ENCODE peak calls at places on chromosomes 16 and 17, in four cellular contexts. F, T, X and G are unnamed samples.

GRCh38 chr17:72850410-72850809 is 242.1 kb downstream of the SLC39A11 start:
- DNase-seq in X (no peak), F (peak; percentile 49), T (peak; percentile 84), G (peak; percentile 87)

GRCh38 chr16:57938936-57939871 is 31.7 kb downstream of the CNGB1 start:
- DNase-seq in T (peak; percentile 20), F (peak; percentile 16), X (peak; percentile 74), G (peak; percentile 66)

GRCh38 chr17:35256629-35257028 is 13.8 kb downstream of the SLFN5 start:
- DNase-seq in T (no peak), X (no peak), F (no peak), G (no peak)

GRCh38 chr16:11977206-11978041 is 890 bp downstream of the SNX29 start:
- DNase-seq in T (peak; percentile 82), X (no peak), F (peak; percentile 59), G (peak; percentile 92)

GRCh38 chr17:27473748-27474609 is 17.7 kb downstream of the KSR1 start:
- DNase-seq in T (no peak), X (peak; percentile 91), F (peak; percentile 21), G (no peak)

GRCh38 chr17:58280480-58281217 is at the start of gene MPO:
- DNase-seq in X (no peak), T (no peak), F (no peak), G (no peak)

GRCh38 chr16:58615280-58615679 is 14.3 kb downstream of the CNOT1 start:
- DNase-seq in T (peak; percentile 63), X (no peak), F (peak; percentile 26), G (peak; percentile 86)

GRCh38 chr16:77780378-77780837 is 8.0 kb upstream of the VAT1L start:
- DNase-seq in T (peak; percentile 98), X (no peak), F (peak; percentile 93), G (peak; percentile 92)

GRCh38 chr17:36198831-36199465 is 2.4 kb upstream of the CCL3L1 start:
- DNase-seq in X (no peak), F (peak; percentile 9), T (no peak), G (no peak)

DNA sequence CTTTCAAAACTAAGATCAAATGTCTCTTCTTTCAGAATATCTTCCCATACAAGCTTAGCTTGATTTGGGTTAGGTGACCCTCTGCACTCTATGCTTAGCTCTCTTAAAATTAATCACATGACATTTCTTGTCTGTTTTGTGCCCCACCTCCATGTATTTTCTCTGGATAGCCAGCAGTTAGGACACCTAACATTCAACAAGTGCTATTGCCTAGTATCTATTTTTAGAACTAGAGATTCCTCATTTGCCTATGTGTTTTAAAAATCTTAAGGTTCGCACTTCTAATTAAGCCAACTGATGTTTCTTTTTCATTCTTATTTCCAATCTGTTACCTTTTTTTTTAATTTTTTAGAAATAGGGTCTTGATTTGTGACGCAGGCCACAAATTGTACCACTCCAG is 129.7 kb upstream of the C17orf78 start:
- DNase-seq in F (no peak), X (no peak), T (no peak), G (no peak)
- H3K4me3 ChIP-seq in F (no peak overlapping the region), X (no peak overlapping the region), T (no peak overlapping the region), G (no peak overlapping the region)

DNA sequence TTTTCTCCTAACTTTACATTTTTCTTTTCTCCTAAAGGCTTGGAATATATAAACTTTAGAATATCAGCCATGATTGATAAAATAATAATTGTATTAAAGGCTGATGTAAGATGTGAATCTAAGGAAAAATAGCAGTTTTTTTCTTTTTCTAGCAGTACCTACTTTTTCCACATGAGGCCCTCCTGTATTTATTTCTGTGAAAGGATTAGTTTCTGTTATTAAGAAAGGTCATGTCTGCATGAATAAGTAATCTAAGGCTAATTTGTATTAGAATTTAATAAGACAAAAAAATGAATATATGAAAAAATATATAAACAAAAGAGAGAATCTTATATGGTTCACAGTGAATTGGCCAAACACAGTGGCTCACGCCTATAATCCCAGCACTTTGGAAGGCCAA is 85.3 kb downstream of the STXBP4 start:
- DNase-seq in F (peak; percentile 38), T (peak; percentile 13), X (no peak), G (peak; percentile 16)
- TF ChIP-seq CTCF in F (peak; percentile 54), T (peak; percentile 46), X (peak; percentile 10), G (peak; percentile 38)

GRCh38 chr17:68294196-68294555 is 2.9 kb downstream of the ARSG start:
- DNase-seq in F (peak; percentile 30), T (no peak), X (no peak), G (no peak)

GRCh38 chr17:68293490-68294195 is 2.3 kb downstream of the ARSG start:
- DNase-seq in X (no peak), F (no peak), T (no peak), G (no peak)

GRCh38 chr17:68290955-68291835 is at the start of the genes ARSG and SLC16A6:
- DNase-seq in T (peak; percentile 48), F (peak; percentile 79), X (peak; percentile 64), G (no peak)

GRCh38 chr17:68291836-68292688 is 767 bp downstream of the ARSG start:
- DNase-seq in T (peak; percentile 68), F (peak; percentile 78), X (peak; percentile 76), G (peak; percentile 55)

DNA sequence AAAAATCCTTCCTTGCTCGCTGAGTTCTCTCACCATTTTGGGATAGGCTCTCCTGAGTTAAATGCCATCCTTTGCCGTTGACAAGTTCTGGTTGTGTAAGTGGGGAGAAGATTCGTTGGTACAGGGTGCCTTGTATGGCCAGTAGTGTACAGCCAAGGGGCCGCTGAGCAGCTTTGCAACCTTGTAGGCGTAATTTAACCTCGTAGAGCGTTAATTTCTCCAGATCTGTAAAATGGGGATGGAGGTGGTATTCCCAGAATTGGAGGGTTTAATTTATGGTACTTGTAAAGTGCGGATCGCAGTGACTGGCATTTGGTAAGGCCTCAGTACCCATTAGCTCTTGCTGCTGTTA is 1.4 kb downstream of the ARSG start:
- DNase-seq in F (no peak), T (no peak), X (no peak), G (no peak)
- H3K4me3 ChIP-seq in F (no peak overlapping the region), T (no peak overlapping the region), X (peak overlapping the region; percentile 59), G (no peak overlapping the region)

GRCh38 chr17:59607061-59607460 is 12.6 kb upstream of the CLTC start:
- DNase-seq in X (no peak), T (no peak), F (no peak), G (no peak)

GRCh38 chr17:59611503-59611902 is 8.2 kb upstream of the CLTC start:
- DNase-seq in F (no peak), T (no peak), X (no peak), G (no peak)

DNA sequence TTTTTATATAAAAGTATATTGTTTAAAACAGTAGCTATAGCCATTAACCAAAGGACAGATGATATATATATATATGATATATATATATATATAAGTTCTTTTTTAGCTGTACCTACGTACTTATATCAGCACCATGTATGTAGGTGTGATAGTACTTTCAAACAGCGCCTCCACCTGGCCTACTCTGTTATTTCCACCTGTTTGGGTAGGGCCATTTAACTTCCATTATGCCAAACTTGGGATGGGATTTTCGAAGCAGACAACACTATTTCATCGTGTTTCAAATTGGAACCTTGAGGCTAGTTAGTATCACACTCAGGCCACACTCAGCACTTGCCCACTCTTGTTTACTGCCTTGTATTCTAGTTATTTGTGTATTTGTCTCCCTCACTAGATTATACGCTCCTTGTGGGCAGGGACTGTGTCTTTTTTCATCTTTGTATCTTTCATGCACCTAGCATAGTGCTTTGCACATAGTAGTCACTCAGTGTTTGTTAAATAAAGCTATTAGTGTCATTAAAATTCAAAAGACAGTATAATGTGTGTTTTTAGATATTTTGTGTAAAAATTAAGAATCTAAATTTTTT is 11.8 kb upstream of the CLTC start:
- DNase-seq in X (no peak), F (peak; percentile 25), T (no peak), G (no peak)
- TF ChIP-seq CTCF in X (no peak), F (peak; percentile 38), T (peak; percentile 14), G (peak; percentile 25)

GRCh38 chr17:81437221-81437651 is 42.0 kb downstream of the BAHCC1 start:
- DNase-seq in X (no peak), T (no peak), F (no peak), G (no peak)

GRCh38 chr17:81434681-81435417 is 39.6 kb downstream of the BAHCC1 start:
- DNase-seq in T (no peak), X (no peak), F (no peak), G (no peak)

GRCh38 chr17:81438024-81438664 is 42.9 kb downstream of the BAHCC1 start:
- DNase-seq in F (no peak), T (no peak), X (no peak), G (no peak)

GRCh38 chr17:81435636-81436293 is 40.5 kb downstream of the BAHCC1 start:
- DNase-seq in T (no peak), X (no peak), F (no peak), G (no peak)

GRCh38 chr17:81436294-81436849 is 41.1 kb downstream of the BAHCC1 start:
- DNase-seq in F (no peak), X (no peak), T (no peak), G (no peak)
- H3K4me3 ChIP-seq in F (no peak overlapping the region), X (no peak overlapping the region), T (no peak overlapping the region), G (no peak overlapping the region)

GRCh38 chr16:50369133-50369804 is 481 bp upstream of the BRD7 start:
- DNase-seq in F (no peak), T (no peak), X (no peak), G (no peak)

GRCh38 chr16:50371036-50371716 is 2.4 kb upstream of the BRD7 start:
- DNase-seq in F (no peak), X (no peak), T (no peak), G (no peak)

GRCh38 chr16:50366126-50366525 is 2.7 kb downstream of the BRD7 start:
- DNase-seq in F (no peak), X (no peak), T (no peak), G (no peak)

GRCh38 chr16:50367777-50368409 is 895 bp downstream of the BRD7 start:
- DNase-seq in F (no peak), X (no peak), T (no peak), G (peak; percentile 25)

GRCh38 chr16:50368410-50369132 is at the start of gene BRD7:
- DNase-seq in X (peak; percentile 66), T (peak; percentile 37), F (peak; percentile 50), G (peak; percentile 25)
- TF ChIP-seq CTCF in X (peak; percentile 36), T (peak; percentile 56), F (no peak), G (no peak)

GRCh38 chr17:1179112-1179634 is 608 bp downstream of the ABR start:
- DNase-seq in F (no peak), T (no peak), X (no peak), G (no peak)

GRCh38 chr17:1179635-1180433 is at the start of gene ABR:
- DNase-seq in X (peak; percentile 51), T (peak; percentile 26), F (peak; percentile 33), G (no peak)

GRCh38 chr17:1181769-1182137 is 2.0 kb upstream of the ABR start:
- DNase-seq in T (peak; percentile 86), X (no peak), F (peak; percentile 72), G (no peak)

GRCh38 chr17:1180958-1181768 is 1.4 kb upstream of the ABR start:
- DNase-seq in X (no peak), T (no peak), F (no peak), G (no peak)

DNA sequence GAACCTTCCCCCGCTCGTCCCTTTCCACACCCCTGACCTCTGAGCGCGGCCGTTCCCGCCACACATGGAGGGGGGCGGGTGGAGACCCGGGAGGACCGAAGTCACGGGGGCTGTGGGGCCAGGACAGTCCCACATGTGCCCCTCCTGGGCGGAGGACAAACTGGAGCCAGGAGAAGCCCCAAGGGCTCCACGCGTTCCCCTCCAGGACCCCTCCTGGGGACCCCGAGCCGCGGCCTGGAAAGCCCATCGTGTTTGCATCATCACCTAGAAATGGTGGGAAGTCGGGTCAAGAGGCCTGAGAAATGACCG is 607 bp upstream of the ABR start:
- DNase-seq in T (no peak), X (no peak), F (no peak), G (no peak)
- H3K4me3 ChIP-seq in T (peak overlapping the region; percentile 99), X (peak overlapping the region; percentile 72), F (peak overlapping the region; percentile 73), G (no peak overlapping the region)

GRCh38 chr17:69357701-69358100 is 30.8 kb upstream of the ABCA5 start:
- DNase-seq in F (peak; percentile 32), X (no peak), T (no peak), G (peak; percentile 3)
- TF ChIP-seq CTCF in F (peak; percentile 19), X (no peak), T (no peak), G (no peak)

GRCh38 chr16:6286176-6286575 is 1046.5 kb upstream of the RBFOX1 start:
- DNase-seq in X (no peak), T (no peak), F (peak; percentile 23), G (no peak)
- H3K4me3 ChIP-seq in X (no peak overlapping the region), T (no peak overlapping the region), F (no peak overlapping the region), G (no peak overlapping the region)